ENCODE peak calls at places on chromosomes 6 and 20, in seven cellular contexts. B, Q, J, M, N, T and Z are unnamed samples.
A peak's percentile ranks its signal among the peaks of the same experiment; 100 is the strongest.

GRCh38 chr20:13119583-13119982 is 101.5 kb upstream of the ISM1 start:
- DNase-seq in M (peak; percentile 38), B (peak; percentile 47), T (no peak), Q (no peak), N (peak; percentile 88), J (peak; percentile 77), Z (no peak)

GRCh38 chr6:25172819-25173218 is 106.4 kb upstream of the CARMIL1 start:
- DNase-seq in J (peak; percentile 93), N (no peak), B (no peak), M (peak; percentile 98), Q (no peak), T (no peak), Z (no peak)

GRCh38 chr20:40682104-40683045 is 6.7 kb downstream of the MAFB start:
- DNase-seq in M (no peak), B (peak; percentile 34), Q (no peak), T (no peak), N (no peak), J (peak; percentile 37), Z (no peak)

GRCh38 chr6:39228992-39229767 is at the start of gene KCNK5:
- DNase-seq in M (no peak), Q (peak; percentile 23), N (peak; percentile 56), B (peak; percentile 88), J (peak; percentile 22), T (peak; percentile 95), Z (peak; percentile 95)

GRCh38 chr20:19935842-19936241 is 81.3 kb upstream of the NAA20 start:
- DNase-seq in Q (no peak), M (no peak), N (peak; percentile 25), J (no peak), B (peak; percentile 14), T (no peak), Z (no peak)

GRCh38 chr6:71421611-71422010 is 133.0 kb downstream of the OGFRL1 start:
- DNase-seq in Q (no peak), T (no peak), M (no peak), J (no peak), N (no peak), B (no peak), Z (no peak)

GRCh38 chr20:49610701-49611538 is 43.0 kb upstream of the PTGIS start:
- DNase-seq in B (peak; percentile 90), N (no peak), M (no peak), J (peak; percentile 59), Q (peak; percentile 44), T (peak; percentile 94), Z (peak; percentile 78)

GRCh38 chr20:6426287-6426891 is 303.6 kb upstream of the FERMT1 start:
- DNase-seq in T (no peak), J (no peak), Q (no peak), M (no peak), B (no peak), N (no peak), Z (no peak)

GRCh38 chr6:168428052-168428829 is 12.7 kb upstream of the SMOC2 start:
- DNase-seq in Q (no peak), J (no peak), M (no peak), T (no peak), B (no peak), N (no peak), Z (no peak)

GRCh38 chr20:13452470-13453124 is 186.1 kb downstream of the TASP1 start:
- DNase-seq in T (no peak), B (no peak), N (no peak), Q (no peak), M (no peak), J (no peak), Z (no peak)

GRCh38 chr20:46027245-46027853 is 1.7 kb upstream of the SLC12A5 start:
- DNase-seq in Q (no peak), M (peak; percentile 49), N (no peak), J (peak; percentile 72), T (no peak), B (peak; percentile 78), Z (no peak)

GRCh38 chr6:161438430-161439030 is 164.7 kb upstream of the AGPAT4 start:
- DNase-seq in M (no peak), Q (no peak), T (no peak), N (no peak), B (no peak), J (no peak), Z (no peak)

GRCh38 chr6:26306248-26306647 is 58.8 kb upstream of the BTN3A2 start:
- DNase-seq in M (no peak), B (no peak), J (no peak), T (no peak), Q (no peak), N (no peak), Z (no peak)

GRCh38 chr20:16528078-16528477 is 45.2 kb downstream of the KIF16B start:
- DNase-seq in T (no peak), B (no peak), M (peak; percentile 81), J (peak; percentile 77), Q (no peak), N (no peak), Z (no peak)

GRCh38 chr6:63817492-63818050 is 182.0 kb downstream of the PHF3 start:
- DNase-seq in M (no peak), N (no peak), B (no peak), T (no peak), J (peak; percentile 36), Q (no peak), Z (no peak)

GRCh38 chr6:1925743-1926430 is 316.2 kb downstream of the FOXC1 start:
- DNase-seq in M (no peak), J (no peak), N (no peak), B (no peak), T (no peak), Q (no peak), Z (no peak)

GRCh38 chr6:10595731-10596664 is 74.8 kb downstream of the GCNT2 start:
- DNase-seq in B (no peak), Q (no peak), N (no peak), J (no peak), T (no peak), M (no peak), Z (no peak)

GRCh38 chr6:132812255-132812732 is 2.1 kb upstream of the RPS12 start:
- DNase-seq in M (no peak), T (no peak), N (no peak), B (no peak), Q (no peak), J (peak; percentile 52), Z (no peak)

GRCh38 chr20:2483504-2483903 is 12.9 kb upstream of the SNRPB start:
- DNase-seq in M (no peak), B (no peak), N (no peak), Q (no peak), J (no peak), T (no peak), Z (no peak)

GRCh38 chr20:23613676-23614075 is 8.0 kb upstream of the CST9 start:
- DNase-seq in Q (no peak), T (no peak), N (no peak), J (no peak), M (no peak), B (no peak), Z (no peak)